ENCODE peak calls at places on chromosomes 2 and 18, in four cellular contexts. L is thyroid gland, K is tibial artery, M is uterus. Q is an unnamed sample.

GRCh38 chr2:120542911-120543527 is 192.6 kb upstream of the GLI2 start:
- DNase-seq in L (no peak), K (no peak), M (no peak), Q (no peak)

GRCh38 chr2:15730545-15731212 is 139.0 kb downstream of the DDX1 start:
- DNase-seq in L (peak; percentile 98), K (peak; percentile 89), M (peak; percentile 88), Q (no peak)

GRCh38 chr2:213187386-213187785 is 36.0 kb upstream of the IKZF2 start:
- DNase-seq in L (no peak), K (no peak), M (no peak), Q (no peak)

GRCh38 chr2:227856697-227857096 is 14.7 kb upstream of the DAW1 start:
- DNase-seq in L (no peak), K (no peak), M (no peak), Q (no peak)

GRCh38 chr2:4668381-4668780 is 965.0 kb downstream of the DCDC2C start:
- DNase-seq in L (no peak), K (no peak), M (no peak), Q (no peak)

GRCh38 chr2:133422946-133423345 is 145.3 kb downstream of the NCKAP5 start:
- DNase-seq in L (no peak), K (no peak), M (no peak), Q (no peak)

GRCh38 chr2:129661942-129662341 is 317.5 kb upstream of the RAB6C start:
- DNase-seq in L (no peak), K (no peak), M (no peak), Q (no peak)

GRCh38 chr2:140376686-140377085 is 1596.5 kb upstream of the NXPH2 start:
- DNase-seq in L (no peak), K (no peak), M (no peak), Q (no peak)

GRCh38 chr2:227578642-227579041 is 20.1 kb upstream of the SCYGR2 start:
- DNase-seq in L (no peak), K (no peak), M (no peak), Q (no peak)

GRCh38 chr2:27322301-27322765 is 564 bp downstream of the MPV17 start:
- DNase-seq in L (peak; percentile 80), K (no peak), M (no peak), Q (no peak)

GRCh38 chr18:13260114-13260926 is 41.8 kb downstream of the LDLRAD4 start:
- DNase-seq in L (peak; percentile 24), K (peak; percentile 60), M (no peak), Q (no peak)

GRCh38 chr2:18455256-18455862 is 105.1 kb downstream of the RDH14 start:
- DNase-seq in L (no peak), K (no peak), M (no peak), Q (no peak)

GRCh38 chr2:16034151-16034974 is 94.0 kb downstream of the MYCN start:
- DNase-seq in L (peak; percentile 60), K (no peak), M (no peak), Q (no peak)

GRCh38 chr18:58321986-58322385 is 278.0 kb downstream of the NEDD4L start:
- DNase-seq in L (peak; percentile 61), K (peak; percentile 69), M (peak; percentile 30), Q (peak; percentile 50)

GRCh38 chr2:37770797-37771196 is 99.4 kb upstream of the CDC42EP3 start:
- DNase-seq in L (no peak), K (no peak), M (no peak), Q (no peak)

GRCh38 chr2:14023558-14023957 is 609.0 kb upstream of the LRATD1 start:
- DNase-seq in L (no peak), K (no peak), M (no peak), Q (no peak)

GRCh38 chr2:131112477-131113027 is 7.4 kb downstream of the PLEKHB2 start:
- DNase-seq in L (no peak), K (no peak), M (no peak), Q (no peak)

GRCh38 chr18:62659698-62660097 is 55.6 kb upstream of the PHLPP1 start:
- DNase-seq in L (no peak), K (no peak), M (no peak), Q (no peak)

GRCh38 chr2:126946323-126947089 is 47.8 kb downstream of the TEX51 start:
- DNase-seq in L (no peak), K (no peak), M (no peak), Q (no peak)

GRCh38 chr2:181896286-181896685 is 4.8 kb downstream of the ITPRID2 start:
- DNase-seq in L (no peak), K (no peak), M (no peak), Q (no peak)

GRCh38 chr2:100810603-100811145 is 9.3 kb upstream of the NPAS2 start:
- DNase-seq in L (no peak), K (no peak), M (no peak), Q (no peak)

GRCh38 chr2:182447843-182448242 is 21.0 kb upstream of the PDE1A start:
- DNase-seq in L (no peak), K (peak; percentile 23), M (no peak), Q (no peak)

GRCh38 chr2:109619131-109619615 is 5.0 kb downstream of the SOWAHC start:
- DNase-seq in L (no peak), K (no peak), M (no peak), Q (no peak)

GRCh38 chr2:237327191-237327590 is 86.8 kb downstream of the COL6A3 start:
- DNase-seq in L (no peak), K (no peak), M (no peak), Q (no peak)

GRCh38 chr2:42116195-42117181 is 52.7 kb upstream of the EML4 start:
- DNase-seq in L (no peak), K (no peak), M (no peak), Q (no peak)
- H3K27ac ChIP-seq in L (no peak overlapping the region), K (peak overlapping the region; percentile 14), M (no peak overlapping the region), Q (no peak overlapping the region)

DNA sequence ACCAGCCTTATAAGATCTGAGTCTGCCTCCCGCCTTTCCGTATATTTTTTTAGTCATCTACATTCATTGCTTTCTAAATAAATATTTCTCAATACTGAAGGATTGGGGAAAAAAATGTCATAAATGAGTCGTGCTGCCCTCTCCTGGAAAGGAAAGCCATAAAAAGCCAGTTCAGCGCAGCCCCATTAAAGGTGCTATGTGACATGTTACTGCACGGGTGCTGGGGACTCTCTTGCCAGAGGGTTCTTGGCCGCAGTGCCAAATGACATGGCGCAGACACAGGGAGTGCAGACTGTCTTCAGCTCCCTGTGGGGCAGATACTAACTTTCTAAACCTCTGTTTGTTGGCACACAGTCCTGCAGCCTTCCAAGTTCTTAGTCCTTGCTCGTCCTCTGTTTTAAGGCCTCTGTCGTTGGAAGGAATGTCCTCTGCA is 53.7 kb upstream of the MAP3K20 start:
- DNase-seq in L (no peak), K (no peak), M (no peak), Q (no peak)
- TF ChIP-seq CTCF in L (no peak), K (no peak), M (no peak), Q (peak; percentile 14)

GRCh38 chr2:233085037-233085838 is 25.1 kb downstream of the INPP5D start:
- DNase-seq in L (no peak), K (no peak), M (no peak), Q (no peak)

GRCh38 chr2:233083782-233084181 is 23.6 kb downstream of the INPP5D start:
- DNase-seq in L (no peak), K (no peak), M (no peak), Q (no peak)

GRCh38 chr2:233087725-233088124 is 27.6 kb downstream of the INPP5D start:
- DNase-seq in L (no peak), K (no peak), M (no peak), Q (no peak)

GRCh38 chr2:233084488-233084887 is 24.3 kb downstream of the INPP5D start:
- DNase-seq in L (peak; percentile 34), K (peak; percentile 75), M (no peak), Q (no peak)

GRCh38 chr2:233085839-233086150 is 25.7 kb downstream of the INPP5D start:
- DNase-seq in L (no peak), K (no peak), M (no peak), Q (no peak)
- H3K27ac ChIP-seq in L (no peak overlapping the region), K (no peak overlapping the region), M (peak overlapping the region; percentile 67), Q (no peak overlapping the region)

DNA sequence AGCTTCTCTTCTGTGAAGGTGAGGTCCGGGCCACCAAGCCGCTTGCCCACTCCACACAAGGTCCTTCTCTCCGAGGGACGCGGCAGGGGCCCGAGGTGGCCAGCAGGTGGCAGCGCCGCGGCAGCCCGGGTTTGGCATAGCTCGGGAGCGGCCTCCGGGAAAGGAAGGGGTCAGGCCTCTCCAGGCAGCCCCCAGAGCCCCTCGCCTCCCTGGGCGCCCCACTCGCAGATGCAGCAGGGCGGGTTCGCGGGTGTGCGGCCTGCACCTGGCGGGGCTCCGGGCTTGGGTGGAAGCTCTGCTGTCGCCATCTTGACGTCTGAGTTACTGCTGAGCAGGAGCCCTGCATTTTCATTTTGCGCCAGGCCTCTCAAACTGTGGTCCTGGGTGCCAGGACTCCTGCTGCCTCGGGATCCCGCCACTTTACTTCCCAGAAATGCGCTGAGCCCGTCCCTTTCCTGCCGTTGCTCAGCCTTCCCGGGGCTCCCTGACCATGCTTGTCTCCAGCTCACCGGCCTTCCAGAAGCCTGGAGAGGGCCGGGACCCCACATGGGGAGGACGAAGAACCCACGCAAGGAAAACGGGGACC is 18.6 kb upstream of the NCL start:
- DNase-seq in L (peak; percentile 74), K (peak; percentile 66), M (peak; percentile 77), Q (peak; percentile 65)
- TF ChIP-seq CTCF in L (peak; percentile 67), K (peak; percentile 93), M (peak; percentile 90), Q (peak; percentile 91)

DNA sequence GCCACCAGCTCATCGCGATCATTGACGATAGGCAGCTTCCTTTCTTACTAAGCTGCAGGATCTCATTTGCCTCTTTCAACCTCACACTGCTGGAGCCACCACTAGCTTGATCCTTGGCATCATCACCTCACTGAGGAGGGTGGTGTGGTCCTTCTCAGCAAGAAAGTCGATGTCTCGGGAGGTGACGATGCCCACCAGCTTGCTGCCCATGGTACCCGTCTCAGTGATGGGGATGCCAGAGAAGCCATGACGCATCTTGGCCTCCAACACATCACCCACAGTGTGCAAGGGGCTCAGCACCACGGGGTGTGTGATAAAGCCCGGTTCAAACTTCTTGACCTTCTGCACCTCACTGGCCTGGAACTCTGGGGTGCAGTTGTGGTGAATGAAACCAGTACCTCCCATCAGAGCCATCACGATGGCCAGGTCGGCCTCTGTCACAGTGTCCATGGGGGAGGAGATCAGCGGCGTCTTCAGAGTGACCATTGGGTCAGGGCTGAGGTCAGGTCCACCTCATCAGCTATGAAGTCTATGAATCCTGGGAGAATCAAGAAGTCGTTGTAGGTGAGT is 22.5 kb downstream of the CFLAR start:
- DNase-seq in L (no peak), K (no peak), M (no peak), Q (no peak)
- H3K27ac ChIP-seq in L (peak overlapping the region; percentile 81), K (no peak overlapping the region), M (no peak overlapping the region), Q (no peak overlapping the region)